ENCODE peak calls at places on chromosomes 6 and 20, in seven cellular contexts. One of them, this sample, is unnamed.

GRCh38 chr6:24951831-24952299 is 16.1 kb upstream of the RIPOR2 start:
- DNase-seq in NCI-H345: no peak
- DNase-seq in endothelial cell: no peak
- DNase-seq in body of pancreas: peak
- DNase-seq in ELR: no peak
- DNase-seq in foreskin keratinocyte: no peak
- DNase-seq in IMR-90: no peak
- DNase-seq in this sample: no peak

GRCh38 chr6:44788387-44788981 is 401.0 kb downstream of the CDC5L start:
- DNase-seq in ELR: no peak
- DNase-seq in foreskin keratinocyte: no peak
- DNase-seq in body of pancreas: no peak
- DNase-seq in endothelial cell: no peak
- DNase-seq in NCI-H345: no peak
- DNase-seq in IMR-90: peak
- DNase-seq in this sample: no peak

GRCh38 chr20:47379433-47380150 is 23.1 kb upstream of the ZMYND8 start:
- DNase-seq in IMR-90: peak
- DNase-seq in foreskin keratinocyte: no peak
- DNase-seq in ELR: peak
- DNase-seq in NCI-H345: no peak
- DNase-seq in endothelial cell: no peak
- DNase-seq in body of pancreas: no peak
- DNase-seq in this sample: peak

GRCh38 chr6:184161-184695 is 108.1 kb upstream of the DUSP22 start:
- DNase-seq in ELR: no peak
- DNase-seq in body of pancreas: no peak
- DNase-seq in foreskin keratinocyte: no peak
- DNase-seq in NCI-H345: peak
- DNase-seq in IMR-90: no peak
- DNase-seq in endothelial cell: no peak
- DNase-seq in this sample: no peak

GRCh38 chr6:119370063-119370462 is 20.5 kb upstream of the MAN1A1 start:
- DNase-seq in ELR: no peak
- DNase-seq in NCI-H345: no peak
- DNase-seq in foreskin keratinocyte: peak
- DNase-seq in endothelial cell: no peak
- DNase-seq in body of pancreas: no peak
- DNase-seq in IMR-90: no peak
- DNase-seq in this sample: no peak

GRCh38 chr6:31356216-31356945 is 598 bp downstream of the HLA-B start:
- DNase-seq in endothelial cell: peak
- DNase-seq in body of pancreas: peak
- DNase-seq in NCI-H345: no peak
- DNase-seq in IMR-90: peak
- DNase-seq in foreskin keratinocyte: no peak
- DNase-seq in ELR: peak
- DNase-seq in this sample: peak

GRCh38 chr6:153595903-153596302 is 443.1 kb upstream of the OPRM1 start:
- DNase-seq in foreskin keratinocyte: peak
- DNase-seq in body of pancreas: no peak
- DNase-seq in endothelial cell: no peak
- DNase-seq in ELR: peak
- DNase-seq in IMR-90: no peak
- DNase-seq in NCI-H345: no peak
- DNase-seq in this sample: peak

GRCh38 chr20:675453-676314 is at the start of gene SCRT2:
- DNase-seq in NCI-H345: no peak
- DNase-seq in endothelial cell: peak
- DNase-seq in IMR-90: peak
- DNase-seq in ELR: peak
- DNase-seq in foreskin keratinocyte: peak
- DNase-seq in body of pancreas: peak
- DNase-seq in this sample: peak

GRCh38 chr20:48735112-48735511 is 92.7 kb downstream of the PREX1 start:
- DNase-seq in body of pancreas: no peak
- DNase-seq in IMR-90: no peak
- DNase-seq in NCI-H345: no peak
- DNase-seq in endothelial cell: no peak
- DNase-seq in foreskin keratinocyte: no peak
- DNase-seq in ELR: no peak
- DNase-seq in this sample: no peak

GRCh38 chr6:16205377-16206144 is 32.8 kb upstream of the GMPR start:
- DNase-seq in body of pancreas: peak
- DNase-seq in IMR-90: peak
- DNase-seq in ELR: peak
- DNase-seq in endothelial cell: no peak
- DNase-seq in NCI-H345: no peak
- DNase-seq in foreskin keratinocyte: no peak
- DNase-seq in this sample: peak

GRCh38 chr6:136846046-136846445 is 23.7 kb downstream of the PEX7 start:
- DNase-seq in foreskin keratinocyte: peak
- DNase-seq in endothelial cell: peak
- DNase-seq in NCI-H345: peak
- DNase-seq in IMR-90: peak
- DNase-seq in body of pancreas: peak
- DNase-seq in ELR: peak
- DNase-seq in this sample: peak

GRCh38 chr6:91173651-91174050 is 586.8 kb upstream of the MAP3K7 start:
- DNase-seq in endothelial cell: no peak
- DNase-seq in IMR-90: no peak
- DNase-seq in foreskin keratinocyte: no peak
- DNase-seq in ELR: no peak
- DNase-seq in body of pancreas: no peak
- DNase-seq in NCI-H345: no peak
- DNase-seq in this sample: no peak